ENCODE peak calls at places on chromosomes 16 and 17, in seven cellular contexts. One of them, this sample, is unnamed.

GRCh38 chr17:15262291-15263205 is 2.6 kb downstream of the PMP22 start:
- DNase-seq in H1: peak
- DNase-seq in SK-N-SH: peak
- DNase-seq in GM12878: no peak
- DNase-seq in HCT116: peak
- DNase-seq in K562: peak
- DNase-seq in HepG2: no peak
- DNase-seq in this sample: peak

GRCh38 chr17:3835410-3836229 is 10.4 kb downstream of the NCBP3 start:
- DNase-seq in H1: no peak
- DNase-seq in SK-N-SH: no peak
- DNase-seq in GM12878: no peak
- DNase-seq in HCT116: no peak
- DNase-seq in K562: no peak
- DNase-seq in HepG2: no peak
- DNase-seq in this sample: no peak

GRCh38 chr17:37642706-37643105 is 540 bp downstream of the DDX52 start:
- DNase-seq in H1: no peak
- DNase-seq in SK-N-SH: peak
- DNase-seq in GM12878: no peak
- DNase-seq in HCT116: no peak
- DNase-seq in K562: peak
- DNase-seq in HepG2: no peak
- DNase-seq in this sample: no peak

GRCh38 chr17:35214631-35215273 is 20.6 kb upstream of the SLC35G3 start:
- DNase-seq in H1: no peak
- DNase-seq in SK-N-SH: no peak
- DNase-seq in GM12878: peak
- DNase-seq in HCT116: no peak
- DNase-seq in K562: no peak
- DNase-seq in HepG2: no peak
- DNase-seq in this sample: no peak

GRCh38 chr16:9372934-9373890 is 281.8 kb downstream of the HAPSTR1 start:
- DNase-seq in H1: no peak
- DNase-seq in SK-N-SH: no peak
- DNase-seq in GM12878: no peak
- DNase-seq in HCT116: no peak
- DNase-seq in K562: no peak
- DNase-seq in HepG2: no peak
- DNase-seq in this sample: no peak

GRCh38 chr17:2582493-2582892 is 11.0 kb upstream of the PAFAH1B1 start:
- DNase-seq in H1: no peak
- DNase-seq in SK-N-SH: no peak
- DNase-seq in GM12878: no peak
- DNase-seq in HCT116: no peak
- DNase-seq in K562: no peak
- DNase-seq in HepG2: no peak
- DNase-seq in this sample: no peak

GRCh38 chr17:67514998-67515397 is 137.9 kb downstream of the PITPNC1 start:
- DNase-seq in H1: no peak
- DNase-seq in SK-N-SH: no peak
- DNase-seq in GM12878: no peak
- DNase-seq in HCT116: no peak
- DNase-seq in K562: no peak
- DNase-seq in HepG2: no peak
- DNase-seq in this sample: peak

GRCh38 chr16:67155305-67156145 is 4.2 kb downstream of the TRADD start:
- DNase-seq in H1: peak
- DNase-seq in SK-N-SH: peak
- DNase-seq in GM12878: no peak
- DNase-seq in HCT116: no peak
- DNase-seq in K562: peak
- DNase-seq in HepG2: peak
- DNase-seq in this sample: peak

GRCh38 chr16:72923757-72924156 is 124.2 kb downstream of the ZFHX3 start:
- DNase-seq in H1: no peak
- DNase-seq in SK-N-SH: no peak
- DNase-seq in GM12878: no peak
- DNase-seq in HCT116: no peak
- DNase-seq in K562: no peak
- DNase-seq in HepG2: no peak
- DNase-seq in this sample: no peak

GRCh38 chr17:17237026-17237799 is at the start of gene FLCN:
- DNase-seq in H1: peak
- DNase-seq in SK-N-SH: peak
- DNase-seq in GM12878: peak
- DNase-seq in HCT116: peak
- DNase-seq in K562: peak
- DNase-seq in HepG2: peak
- DNase-seq in this sample: peak

GRCh38 chr16:68374251-68374805 is 63.5 kb downstream of the PRMT7 start:
- DNase-seq in H1: no peak
- DNase-seq in SK-N-SH: no peak
- DNase-seq in GM12878: no peak
- DNase-seq in HCT116: no peak
- DNase-seq in K562: no peak
- DNase-seq in HepG2: no peak
- DNase-seq in this sample: no peak

GRCh38 chr16:79519448-79519847 is 81.1 kb downstream of the MAF start:
- DNase-seq in H1: no peak
- DNase-seq in SK-N-SH: peak
- DNase-seq in GM12878: no peak
- DNase-seq in HCT116: no peak
- DNase-seq in K562: peak
- DNase-seq in HepG2: no peak
- DNase-seq in this sample: no peak

GRCh38 chr16:68901910-68902309 is 58.6 kb downstream of the TANGO6 start:
- DNase-seq in H1: no peak
- DNase-seq in SK-N-SH: no peak
- DNase-seq in GM12878: no peak
- DNase-seq in HCT116: no peak
- DNase-seq in K562: no peak
- DNase-seq in HepG2: no peak
- DNase-seq in this sample: no peak

GRCh38 chr17:31339906-31340661 is 18.7 kb upstream of the EVI2A start:
- DNase-seq in H1: no peak
- DNase-seq in SK-N-SH: no peak
- DNase-seq in GM12878: no peak
- DNase-seq in HCT116: no peak
- DNase-seq in K562: peak
- DNase-seq in HepG2: no peak
- DNase-seq in this sample: no peak

GRCh38 chr16:9870962-9871361 is 311.3 kb downstream of the GRIN2A start:
- DNase-seq in H1: no peak
- DNase-seq in SK-N-SH: no peak
- DNase-seq in GM12878: no peak
- DNase-seq in HCT116: no peak
- DNase-seq in K562: no peak
- DNase-seq in HepG2: no peak
- DNase-seq in this sample: no peak

GRCh38 chr16:3377917-3378316 is 22.2 kb downstream of the OR2C1 start:
- DNase-seq in H1: no peak
- DNase-seq in SK-N-SH: no peak
- DNase-seq in GM12878: no peak
- DNase-seq in HCT116: no peak
- DNase-seq in K562: no peak
- DNase-seq in HepG2: peak
- DNase-seq in this sample: no peak
- TF ChIP-seq JUND in H1: no peak
- TF ChIP-seq JUND in SK-N-SH: no peak
- TF ChIP-seq JUND in GM12878: no peak
- TF ChIP-seq JUND in HCT116: no peak
- TF ChIP-seq JUND in K562: no peak
- TF ChIP-seq JUND in HepG2: no peak
- TF ChIP-seq JUND in this sample: no peak

GRCh38 chr16:4298761-4299522 is 16.9 kb upstream of the GLIS2 start:
- DNase-seq in H1: peak
- DNase-seq in SK-N-SH: peak
- DNase-seq in GM12878: no peak
- DNase-seq in HCT116: peak
- DNase-seq in K562: peak
- DNase-seq in HepG2: no peak
- DNase-seq in this sample: peak

GRCh38 chr16:4301177-4301576 is 14.7 kb upstream of the GLIS2 start:
- DNase-seq in H1: no peak
- DNase-seq in SK-N-SH: no peak
- DNase-seq in GM12878: no peak
- DNase-seq in HCT116: no peak
- DNase-seq in K562: no peak
- DNase-seq in HepG2: no peak
- DNase-seq in this sample: no peak

GRCh38 chr16:4293822-4294457 is 21.1 kb upstream of the TFAP4 start:
- DNase-seq in H1: peak
- DNase-seq in SK-N-SH: peak
- DNase-seq in GM12878: no peak
- DNase-seq in HCT116: no peak
- DNase-seq in K562: peak
- DNase-seq in HepG2: no peak
- DNase-seq in this sample: peak

GRCh38 chr16:4293181-4293716 is 20.4 kb upstream of the TFAP4 start:
- DNase-seq in H1: no peak
- DNase-seq in SK-N-SH: no peak
- DNase-seq in GM12878: no peak
- DNase-seq in HCT116: no peak
- DNase-seq in K562: peak
- DNase-seq in HepG2: no peak
- DNase-seq in this sample: no peak

DNA sequence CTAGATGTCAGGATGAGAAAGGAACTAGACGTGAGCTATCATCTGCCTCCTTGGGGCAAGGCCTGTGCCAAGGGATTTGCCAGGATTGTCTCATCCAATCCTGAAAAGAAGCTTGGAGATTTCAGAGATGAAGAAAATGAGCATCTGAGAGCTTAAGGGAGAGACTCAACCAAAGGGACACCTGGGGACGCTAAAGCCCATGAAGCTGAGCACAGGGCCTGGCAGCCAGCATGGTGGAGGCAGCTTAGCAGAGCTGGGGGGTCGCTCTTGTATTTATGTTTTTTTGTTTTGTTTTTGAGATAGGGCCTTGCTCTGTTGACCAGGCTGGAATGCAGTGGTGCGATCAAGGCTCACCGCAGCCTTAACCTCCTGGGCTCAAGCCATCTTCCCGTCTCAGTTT is 18.4 kb upstream of the GLIS2 start:
- DNase-seq in H1: no peak
- DNase-seq in SK-N-SH: no peak
- DNase-seq in GM12878: no peak
- DNase-seq in HCT116: no peak
- DNase-seq in K562: no peak
- DNase-seq in HepG2: no peak
- DNase-seq in this sample: no peak
- TF ChIP-seq JUND in H1: no peak
- TF ChIP-seq JUND in SK-N-SH: no peak
- TF ChIP-seq JUND in GM12878: no peak
- TF ChIP-seq JUND in HCT116: no peak
- TF ChIP-seq JUND in K562: no peak
- TF ChIP-seq JUND in HepG2: no peak
- TF ChIP-seq JUND in this sample: no peak

DNA sequence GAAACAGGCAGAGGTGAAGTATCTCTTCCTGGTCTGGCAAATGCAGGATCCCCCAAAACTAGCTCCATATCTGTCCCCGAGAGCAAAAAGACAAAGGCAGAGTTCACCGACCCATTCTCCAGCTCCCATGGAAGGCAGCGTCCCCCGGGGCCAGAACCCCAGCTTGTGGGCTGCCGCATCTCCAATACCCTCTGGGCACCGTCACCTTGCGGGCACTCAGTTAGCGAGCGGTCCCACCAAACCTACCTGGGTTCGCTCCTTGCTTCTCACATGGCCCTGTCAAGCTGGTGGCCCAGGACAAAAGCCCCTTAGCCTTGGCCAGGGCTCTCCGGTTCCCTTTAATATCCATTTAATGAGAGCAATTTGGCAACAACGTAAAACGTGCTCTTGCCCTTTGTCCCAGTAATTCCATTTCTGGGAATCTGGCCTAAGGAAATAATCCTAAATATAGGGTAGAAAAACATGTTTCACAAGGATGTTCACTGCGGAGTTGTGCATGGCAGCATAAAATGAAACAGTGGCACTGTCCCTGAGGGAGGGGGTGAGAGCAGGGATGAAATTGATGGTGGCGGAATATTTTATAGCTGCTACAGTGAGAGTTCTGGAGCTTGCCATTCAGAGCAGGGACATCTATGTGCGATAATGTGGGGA is 157.1 kb downstream of the CMIP start:
- DNase-seq in H1: no peak
- DNase-seq in SK-N-SH: peak
- DNase-seq in GM12878: no peak
- DNase-seq in HCT116: no peak
- DNase-seq in K562: no peak
- DNase-seq in HepG2: no peak
- DNase-seq in this sample: no peak
- TF ChIP-seq JUND in H1: no peak
- TF ChIP-seq JUND in SK-N-SH: no peak
- TF ChIP-seq JUND in GM12878: no peak
- TF ChIP-seq JUND in HCT116: no peak
- TF ChIP-seq JUND in K562: no peak
- TF ChIP-seq JUND in HepG2: no peak
- TF ChIP-seq JUND in this sample: no peak

GRCh38 chr17:71163813-71164122 is 957.1 kb upstream of the SOX9 start:
- DNase-seq in H1: no peak
- DNase-seq in SK-N-SH: no peak
- DNase-seq in GM12878: no peak
- DNase-seq in HCT116: no peak
- DNase-seq in K562: no peak
- DNase-seq in HepG2: no peak
- DNase-seq in this sample: no peak

GRCh38 chr17:71157297-71157696 is 963.5 kb upstream of the SOX9 start:
- DNase-seq in H1: no peak
- DNase-seq in SK-N-SH: no peak
- DNase-seq in GM12878: no peak
- DNase-seq in HCT116: no peak
- DNase-seq in K562: no peak
- DNase-seq in HepG2: no peak
- DNase-seq in this sample: no peak

GRCh38 chr17:71168083-71168741 is 952.6 kb upstream of the SOX9 start:
- DNase-seq in H1: no peak
- DNase-seq in SK-N-SH: no peak
- DNase-seq in GM12878: no peak
- DNase-seq in HCT116: no peak
- DNase-seq in K562: no peak
- DNase-seq in HepG2: no peak
- DNase-seq in this sample: peak

DNA sequence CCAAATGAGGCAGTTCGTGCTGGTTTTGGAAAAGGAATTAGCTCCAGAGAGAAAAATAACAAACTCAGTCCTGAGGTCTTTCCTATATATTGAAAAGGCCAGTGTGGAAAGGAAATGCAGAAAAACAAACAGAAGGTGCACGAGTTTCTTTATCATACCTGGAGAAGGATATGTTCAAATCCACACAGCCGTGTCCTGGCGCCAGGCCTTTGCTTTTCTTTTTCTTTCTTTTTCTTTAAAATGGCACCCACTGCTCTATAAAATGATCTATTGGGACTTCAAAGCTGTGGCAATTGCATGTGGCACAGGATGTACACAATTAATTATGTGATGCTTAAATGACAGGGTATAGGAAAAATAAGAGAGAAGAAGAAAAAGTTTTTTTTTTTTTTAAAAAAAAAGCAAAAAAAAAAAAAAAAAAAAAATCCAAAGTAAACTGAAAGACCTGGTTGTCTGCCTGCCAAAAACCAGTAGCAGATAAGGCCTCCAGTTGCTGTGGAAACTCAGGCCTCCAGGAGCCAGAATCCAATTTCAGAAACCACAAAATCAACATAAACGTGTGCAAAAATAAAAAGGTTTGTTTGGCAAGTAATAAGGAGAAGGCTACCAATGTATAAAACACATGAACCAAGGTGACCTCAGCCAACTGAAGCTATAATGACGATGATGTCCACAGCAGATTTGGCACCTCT is 957.6 kb upstream of the SOX9 start:
- DNase-seq in H1: no peak
- DNase-seq in SK-N-SH: no peak
- DNase-seq in GM12878: no peak
- DNase-seq in HCT116: no peak
- DNase-seq in K562: no peak
- DNase-seq in HepG2: no peak
- DNase-seq in this sample: no peak
- TF ChIP-seq JUND in H1: no peak
- TF ChIP-seq JUND in SK-N-SH: no peak
- TF ChIP-seq JUND in GM12878: no peak
- TF ChIP-seq JUND in HCT116: no peak
- TF ChIP-seq JUND in K562: no peak
- TF ChIP-seq JUND in HepG2: no peak
- TF ChIP-seq JUND in this sample: no peak

This sample was measured in T47D.